ENCODE peak calls at places on chromosomes 12 and 14, in ten cellular contexts. J is foreskin fibroblast; O is activated CD4-positive, alpha-beta T cell treated with anti-CD3 and anti-CD28 coated beads, Interleukin-2, amount 50 U/mL, for 1 hour; U is fibroblast of the conjunctiva; G is nucleus accumbens; Q is hypothalamus; N is naive thymus-derived CD8-positive, alpha-beta T cell; K is adipocyte; E is HS-27A; I is breast epithelium. H is an unnamed sample.
A peak's percentile ranks its signal among the peaks of the same experiment; 100 is the strongest.

GRCh38 chr12:51217133-51217967 is 512 bp downstream of the POU6F1 start:
- DNase-seq in O (peak; percentile 59), J (peak; percentile 53), G (peak; percentile 46), K (peak; percentile 68), I (peak; percentile 61), E (no peak), N (peak; percentile 52), U (no peak), Q (peak; percentile 61), H (peak; percentile 71)

GRCh38 chr14:101963611-101964296 is 619 bp upstream of the DYNC1H1 start:
- DNase-seq in N (no peak), K (no peak), I (no peak), O (no peak), J (no peak), E (no peak), Q (no peak), G (no peak), U (no peak), H (no peak)

GRCh38 chr14:26377150-26377549 is 220.7 kb downstream of the NOVA1 start:
- DNase-seq in U (no peak), G (no peak), N (no peak), K (no peak), I (no peak), Q (no peak), E (no peak), J (no peak), O (no peak), H (no peak)

GRCh38 chr14:44914849-44915248 is 46.9 kb downstream of the KLHL28 start:
- DNase-seq in G (no peak), E (no peak), N (no peak), J (peak; percentile 24), Q (no peak), U (no peak), O (no peak), I (no peak), K (no peak), H (no peak)

GRCh38 chr14:36662543-36663403 is 1.1 kb downstream of the PAX9 start:
- DNase-seq in K (peak; percentile 59), U (no peak), I (peak; percentile 56), N (no peak), J (peak; percentile 50), O (no peak), E (no peak), Q (no peak), G (no peak), H (peak; percentile 74)

GRCh38 chr12:11576104-11576503 is 73.4 kb upstream of the ETV6 start:
- DNase-seq in N (no peak), J (peak; percentile 58), E (peak; percentile 50), I (no peak), O (no peak), Q (no peak), U (no peak), G (no peak), K (no peak), H (no peak)

GRCh38 chr14:102323102-102323501 is 3.6 kb downstream of the ZNF839 start:
- DNase-seq in Q (peak; percentile 16), N (no peak), E (no peak), U (peak; percentile 85), K (peak; percentile 96), G (no peak), I (peak; percentile 75), O (peak; percentile 14), J (peak; percentile 94), H (peak; percentile 45)

GRCh38 chr14:60090864-60091519 is 731 bp upstream of the PCNX4 start:
- DNase-seq in O (peak; percentile 8), J (peak; percentile 86), N (peak; percentile 28), Q (peak; percentile 24), U (peak; percentile 55), I (no peak), E (peak; percentile 60), G (peak; percentile 7), K (peak; percentile 80), H (peak; percentile 71)

GRCh38 chr12:130266751-130267150 is 70.9 kb upstream of the PIWIL1 start:
- DNase-seq in I (no peak), G (no peak), O (no peak), E (no peak), N (no peak), K (no peak), U (no peak), J (no peak), Q (no peak), H (no peak)

GRCh38 chr12:112430929-112431328 is 12.2 kb downstream of the PTPN11 start:
- DNase-seq in U (no peak), E (no peak), I (no peak), G (no peak), O (no peak), Q (no peak), K (no peak), N (no peak), J (no peak), H (no peak)

GRCh38 chr14:28142400-28143015 is 624.1 kb upstream of the FOXG1 start:
- DNase-seq in N (no peak), Q (no peak), I (no peak), E (no peak), J (peak; percentile 1), U (peak; percentile 1), O (no peak), K (peak; percentile 10), G (no peak), H (peak; percentile 37)

GRCh38 chr12:52250048-52250990 is 17.3 kb downstream of the KRT7 start:
- DNase-seq in I (no peak), U (no peak), O (no peak), G (no peak), E (no peak), J (no peak), N (no peak), K (no peak), Q (no peak), H (no peak)